ENCODE peak calls at places on chromosome 22, in nine cellular contexts. T is stimulated activated CD4-positive, alpha-beta T cell treated with anti-CD3 and anti-CD28 coated beads, Interleukin-2, amount 100 ng/mL, for 48 hours; W is tibial nerve; D is mesendoderm; I is mucosa of gallbladder; K is CD4-positive, alpha-beta T cell; B is neuronal stem cell; O is CD4-positive, CD25-positive, alpha-beta regulatory T cell; F is cerebellar cortex. P is an unnamed sample.

GRCh38 chr22:36753916-36754315 is 22.0 kb downstream of the IFT27 start:
- DNase-seq in T (no peak), W (no peak), D (no peak), I (no peak), K (no peak), B (no peak), O (no peak), F (no peak), P (no peak)

GRCh38 chr22:44186737-44187136 is 6.0 kb downstream of the PARVG start:
- DNase-seq in T (no peak), W (no peak), D (no peak), I (no peak), K (no peak), B (no peak), O (no peak), F (no peak), P (no peak)

GRCh38 chr22:46043816-46044717 is 67.1 kb upstream of the WNT7B start:
- DNase-seq in T (peak; percentile 32), W (no peak), D (peak; percentile 33), I (no peak), K (no peak), B (no peak), O (peak; percentile 32), F (peak; percentile 88), P (no peak)

GRCh38 chr22:39348909-39349505 is 784 bp upstream of the SYNGR1 start:
- DNase-seq in T (no peak), W (no peak), D (no peak), I (no peak), K (no peak), B (no peak), O (no peak), F (peak; percentile 44), P (no peak)

GRCh38 chr22:41696714-41697113 is 2.6 kb upstream of the MEI1 start:
- DNase-seq in T (no peak), W (no peak), D (no peak), I (no peak), K (no peak), B (no peak), O (no peak), F (no peak), P (no peak)

GRCh38 chr22:27809700-27810365 is 8.3 kb upstream of the MN1 start:
- DNase-seq in T (no peak), W (no peak), D (no peak), I (no peak), K (no peak), B (no peak), O (no peak), F (no peak), P (no peak)

GRCh38 chr22:37105154-37105553 is 4.4 kb downstream of the TMPRSS6 start:
- DNase-seq in T (no peak), W (no peak), D (no peak), I (no peak), K (no peak), B (no peak), O (no peak), F (no peak), P (no peak)

GRCh38 chr22:27135582-27135981 is 478.2 kb downstream of the MIAT start:
- DNase-seq in T (no peak), W (no peak), D (peak; percentile 34), I (no peak), K (no peak), B (no peak), O (no peak), F (no peak), P (no peak)

GRCh38 chr22:43320943-43321900 is 21.9 kb downstream of the SCUBE1 start:
- DNase-seq in T (no peak), W (no peak), D (no peak), I (no peak), K (no peak), B (no peak), O (peak; percentile 8), F (no peak), P (no peak)